ENCODE peak calls at places on chromosomes 16 and 17, in eight cellular contexts. O is coronary artery; M is uterus; K is A549; R is cardiac muscle cell; P is aorta; C is foreskin keratinocyte; S is naive thymus-derived CD4-positive, alpha-beta T cell. V is an unnamed sample.

GRCh38 chr17:29624586-29624985 is 1.9 kb upstream of the CORO6 start:
- DNase-seq in K (no peak), P (no peak), S (no peak), M (no peak), O (no peak), R (no peak), C (no peak), V (no peak)

GRCh38 chr17:64658931-64659330 is 3.2 kb downstream of the SMURF2 start:
- DNase-seq in P (no peak), C (peak), O (no peak), S (no peak), K (peak), R (peak), M (no peak), V (no peak)

GRCh38 chr17:63634163-63634562 is 11.9 kb downstream of the MAP3K3 start:
- DNase-seq in P (peak), R (peak), M (no peak), O (no peak), S (no peak), C (no peak), K (no peak), V (no peak)

GRCh38 chr16:59601452-59601851 is 867.3 kb upstream of the GOT2 start:
- DNase-seq in O (no peak), K (no peak), P (no peak), S (no peak), R (no peak), M (no peak), C (no peak), V (no peak)

GRCh38 chr16:81601008-81601428 is 156.4 kb downstream of the CMIP start:
- DNase-seq in M (no peak), R (peak), O (no peak), C (peak), P (no peak), K (peak), S (no peak), V (no peak)

GRCh38 chr16:3564889-3565141 is 12.4 kb downstream of the NLRC3 start:
- DNase-seq in S (no peak), O (no peak), K (no peak), R (no peak), M (no peak), C (no peak), P (no peak), V (no peak)

GRCh38 chr17:55726440-55726839 is 3.8 kb upstream of the TMEM100 start:
- DNase-seq in R (peak), S (no peak), K (peak), P (peak), C (peak), O (no peak), M (peak), V (no peak)

GRCh38 chr16:50096791-50097190 is 31.0 kb downstream of the HEATR3 start:
- DNase-seq in R (peak), S (no peak), M (no peak), K (no peak), C (peak), O (no peak), P (no peak), V (no peak)

GRCh38 chr17:17959520-17960361 is 12.5 kb downstream of the TOM1L2 start:
- DNase-seq in M (no peak), P (no peak), S (no peak), R (peak), K (peak), C (no peak), O (no peak), V (no peak)

GRCh38 chr17:82648761-82649474 is 674 bp upstream of the WDR45B start:
- DNase-seq in M (peak), C (no peak), S (peak), P (peak), K (peak), O (peak), R (no peak), V (no peak)

GRCh38 chr16:70495425-70496182 is 27.8 kb downstream of the COG4 start:
- DNase-seq in C (no peak), M (no peak), S (no peak), P (no peak), K (no peak), O (no peak), R (no peak), V (no peak)

GRCh38 chr17:76261421-76262215 is 3.5 kb upstream of the UBALD2 start:
- DNase-seq in K (no peak), R (no peak), S (no peak), P (no peak), C (no peak), O (no peak), M (no peak), V (no peak)

GRCh38 chr16:29821663-29822115 is 1.4 kb downstream of the MVP start:
- DNase-seq in K (peak), C (peak), O (peak), M (peak), R (peak), S (no peak), P (peak), V (no peak)

GRCh38 chr17:79848370-79848766 is 9.1 kb upstream of the CBX4 start:
- DNase-seq in O (no peak), R (no peak), M (no peak), P (no peak), C (no peak), S (no peak), K (no peak), V (no peak)

GRCh38 chr17:79852748-79853147 is 13.5 kb upstream of the CBX4 start:
- DNase-seq in M (no peak), R (peak), S (no peak), P (no peak), K (peak), O (no peak), C (peak), V (no peak)

GRCh38 chr17:79849953-79850352 is 10.7 kb upstream of the CBX4 start:
- DNase-seq in K (no peak), R (no peak), P (no peak), M (no peak), O (no peak), S (no peak), C (no peak), V (no peak)

GRCh38 chr17:79851461-79851817 is 12.2 kb upstream of the CBX4 start:
- DNase-seq in P (no peak), S (no peak), K (peak), O (peak), M (no peak), R (no peak), C (peak), V (no peak)

GRCh38 chr17:79850571-79851460 is 11.6 kb upstream of the CBX4 start:
- DNase-seq in K (peak), C (peak), R (peak), O (peak), S (no peak), M (no peak), P (no peak), V (no peak)
- H3K27ac ChIP-seq in K (peak), C (peak), R (no peak), O (no peak), S (no peak), M (no peak), P (no peak), V (no peak)

GRCh38 chr17:61409301-61410099 is 9.9 kb downstream of the TBX2 start:
- DNase-seq in S (no peak), R (peak), P (peak), K (peak), M (peak), O (peak), C (no peak), V (no peak)
- H3K27ac ChIP-seq in S (no peak), R (peak), P (no peak), K (peak), M (peak), O (peak), C (no peak), V (no peak)

DNA sequence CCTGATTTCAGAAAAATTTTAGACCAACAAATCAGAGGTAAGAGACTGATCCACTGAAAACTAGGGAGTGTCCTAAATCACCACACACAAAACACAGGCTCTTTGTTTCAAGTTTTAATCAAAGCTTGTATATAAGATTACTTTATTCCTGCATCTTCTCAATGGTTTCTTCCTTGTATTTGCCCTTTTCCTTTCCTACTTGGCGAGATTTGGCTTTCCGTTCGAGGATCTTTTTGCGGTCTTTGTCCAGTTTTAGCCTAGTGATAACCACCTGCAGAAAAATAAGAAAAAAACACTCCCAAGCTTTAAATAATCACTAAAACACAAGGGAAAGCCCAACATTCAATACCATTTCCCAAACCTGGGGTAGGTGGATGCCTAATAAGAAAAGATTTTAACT is 918 bp upstream of the KRABD2 start:
- DNase-seq in S (no peak), O (no peak), R (no peak), M (no peak), P (no peak), K (no peak), C (no peak), V (no peak)
- H3K27ac ChIP-seq in S (peak), O (no peak), R (peak), M (no peak), P (no peak), K (no peak), C (no peak), V (no peak)

DNA sequence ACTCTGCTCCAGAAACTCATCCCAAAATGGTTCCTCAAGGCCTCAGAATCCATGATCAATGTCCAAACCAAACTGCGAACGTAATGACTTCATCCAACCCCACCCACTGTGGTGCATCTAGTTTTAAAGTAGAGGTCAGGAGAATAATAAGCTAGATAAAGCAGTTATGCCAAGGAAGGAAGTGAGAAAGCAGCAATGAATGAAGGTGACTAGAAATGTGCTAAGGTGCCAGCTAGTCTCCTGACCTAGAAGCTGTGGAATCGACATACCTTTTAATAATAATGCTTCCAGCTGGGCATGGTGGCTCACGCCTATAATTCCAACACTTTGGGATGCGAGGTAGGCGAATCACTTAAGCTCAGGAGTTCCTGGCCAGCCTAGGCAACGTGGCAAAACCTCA is 99.2 kb downstream of the SMG6 start:
- DNase-seq in P (no peak), K (no peak), R (no peak), S (no peak), C (no peak), O (no peak), M (no peak), V (no peak)
- H3K27ac ChIP-seq in P (no peak), K (no peak), R (peak), S (no peak), C (no peak), O (no peak), M (no peak), V (no peak)

GRCh38 chr16:8631818-8632217 is 10.3 kb downstream of the METTL22 start:
- DNase-seq in O (no peak), P (no peak), R (no peak), C (no peak), M (no peak), S (no peak), K (no peak), V (no peak)
- H3K27ac ChIP-seq in O (no peak), P (no peak), R (no peak), C (no peak), M (no peak), S (no peak), K (no peak), V (no peak)

DNA sequence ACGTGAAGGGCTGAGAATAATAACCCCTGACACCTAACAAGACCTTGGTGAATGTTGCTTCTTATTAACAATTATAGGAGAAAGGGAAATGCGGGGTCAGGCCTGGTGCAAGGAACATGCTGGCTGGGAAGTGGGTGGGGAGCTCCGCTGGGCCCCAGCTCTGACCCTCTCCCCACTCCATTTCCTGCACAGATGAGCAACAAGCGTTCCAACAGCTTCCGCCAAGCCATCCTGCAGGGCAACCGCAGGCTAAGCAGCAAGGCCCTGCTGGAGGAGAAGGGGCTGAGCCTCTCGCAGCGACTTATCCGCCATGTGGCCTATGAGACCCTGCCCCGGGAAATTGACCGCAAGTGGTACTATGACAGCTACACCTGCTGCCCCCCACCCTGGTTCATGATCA is 23.0 kb downstream of the RHBDL3 start:
- DNase-seq in S (no peak), M (no peak), O (no peak), R (no peak), K (no peak), C (no peak), P (no peak), V (no peak)
- H3K27ac ChIP-seq in S (no peak), M (no peak), O (no peak), R (no peak), K (no peak), C (no peak), P (no peak), V (no peak)

GRCh38 chr17:7437369-7437863 is 1.9 kb upstream of the FGF11 start:
- DNase-seq in R (no peak), M (no peak), O (no peak), K (no peak), S (no peak), C (no peak), P (no peak), V (no peak)
- H3K27ac ChIP-seq in R (no peak), M (peak), O (no peak), K (no peak), S (peak), C (no peak), P (no peak), V (no peak)